ENCODE peak calls at places on chromosomes 6 and 20, in ten cellular contexts. T, X, R, B, E, N, H, P, D and J are unnamed samples.

GRCh38 chr6:22980446-22980845 is 411.1 kb downstream of the HDGFL1 start:
- DNase-seq in N (no peak), R (no peak), H (no peak), X (no peak), T (no peak), E (no peak), D (no peak), P (peak), B (peak), J (no peak)

GRCh38 chr6:29680904-29681303 is at the start of gene ZFP57:
- DNase-seq in R (no peak), H (no peak), P (no peak), N (no peak), B (no peak), X (no peak), E (no peak), D (no peak), T (no peak), J (no peak)

GRCh38 chr20:48999890-49000870 is 45.9 kb upstream of the CSE1L start:
- DNase-seq in T (no peak), D (no peak), X (no peak), P (no peak), B (no peak), R (no peak), N (no peak), H (no peak), E (no peak), J (no peak)

GRCh38 chr6:15929685-15930084 is 199.2 kb upstream of the MYLIP start:
- DNase-seq in P (no peak), D (no peak), E (no peak), H (no peak), N (no peak), X (no peak), T (no peak), R (no peak), B (no peak), J (no peak)

GRCh38 chr20:32216396-32217142 is 8.9 kb downstream of the POFUT1 start:
- DNase-seq in P (no peak), H (no peak), T (no peak), X (no peak), B (no peak), E (no peak), N (peak), D (no peak), R (no peak), J (no peak)

GRCh38 chr6:91083226-91083625 is 496.4 kb upstream of the MAP3K7 start:
- DNase-seq in D (no peak), R (no peak), B (peak), N (no peak), P (no peak), E (no peak), X (no peak), H (no peak), T (peak), J (no peak)

GRCh38 chr6:14423955-14424354 is 306.4 kb downstream of the CD83 start:
- DNase-seq in E (no peak), P (no peak), D (no peak), B (no peak), N (no peak), X (no peak), T (no peak), H (no peak), R (no peak), J (no peak)

GRCh38 chr20:37925265-37926165 is 22.6 kb downstream of the VSTM2L start:
- DNase-seq in P (no peak), D (no peak), H (no peak), B (no peak), N (no peak), X (no peak), R (no peak), T (no peak), E (no peak), J (no peak)

GRCh38 chr20:60921021-60921622 is 330.9 kb upstream of the CDH4 start:
- DNase-seq in T (no peak), H (no peak), D (no peak), N (no peak), E (no peak), X (peak), P (no peak), B (no peak), R (no peak), J (peak)

GRCh38 chr20:1944345-1945099 is 49.3 kb downstream of the SIRPA start:
- DNase-seq in E (no peak), R (no peak), D (no peak), H (no peak), T (no peak), X (no peak), N (no peak), B (no peak), P (no peak), J (no peak)

GRCh38 chr20:41392871-41393704 is 26.5 kb upstream of the EMILIN3 start:
- DNase-seq in B (no peak), H (no peak), R (no peak), N (no peak), X (peak), P (no peak), E (no peak), T (no peak), D (no peak), J (no peak)

GRCh38 chr6:121881974-121882667 is 446.7 kb downstream of the GJA1 start:
- DNase-seq in E (no peak), R (no peak), X (no peak), H (no peak), B (peak), T (peak), P (peak), N (no peak), D (no peak), J (no peak)

GRCh38 chr20:31606928-31607639 is 2.0 kb downstream of the ID1 start:
- DNase-seq in H (peak), N (no peak), B (no peak), D (no peak), P (peak), R (no peak), T (no peak), E (no peak), X (no peak), J (peak)

GRCh38 chr6:156595481-156595880 is 181.7 kb upstream of the ARID1B start:
- DNase-seq in E (no peak), T (no peak), D (no peak), H (no peak), X (no peak), R (no peak), P (no peak), N (no peak), B (no peak), J (no peak)

GRCh38 chr6:71551798-71552197 is 263.2 kb downstream of the OGFRL1 start:
- DNase-seq in P (no peak), R (no peak), H (no peak), B (no peak), D (no peak), E (no peak), N (no peak), T (no peak), X (no peak), J (no peak)

GRCh38 chr6:26179675-26180074 is 92.4 kb downstream of the HFE start:
- DNase-seq in B (no peak), E (no peak), N (no peak), X (no peak), T (no peak), R (no peak), D (no peak), H (no peak), P (no peak), J (no peak)

GRCh38 chr6:56374841-56375369 is 127.5 kb upstream of the COL21A1 start:
- DNase-seq in T (no peak), B (peak), X (no peak), R (no peak), D (no peak), H (no peak), P (peak), N (no peak), E (no peak), J (no peak)

GRCh38 chr20:60000271-60001026 is 42.2 kb downstream of the CDH26 start:
- DNase-seq in X (no peak), N (no peak), D (no peak), R (no peak), E (no peak), P (no peak), B (no peak), T (no peak), H (no peak), J (no peak)

GRCh38 chr6:125739364-125739763 is 10.1 kb upstream of the HEY2 start:
- DNase-seq in B (no peak), E (no peak), H (no peak), N (no peak), T (no peak), R (no peak), P (no peak), X (no peak), D (no peak), J (no peak)

GRCh38 chr20:25532971-25533391 is 52.4 kb downstream of the NINL start:
- DNase-seq in X (no peak), P (no peak), B (peak), R (no peak), T (no peak), H (no peak), N (no peak), D (no peak), E (no peak), J (no peak)

GRCh38 chr6:122612838-122613237 is 2.6 kb downstream of the PKIB start:
- DNase-seq in X (no peak), B (no peak), R (no peak), P (no peak), T (no peak), E (no peak), D (no peak), H (no peak), N (no peak), J (no peak)

GRCh38 chr20:57382516-57382915 is 8.7 kb upstream of the RBM38 start:
- DNase-seq in H (no peak), X (no peak), P (no peak), B (no peak), T (no peak), D (no peak), N (no peak), E (no peak), R (no peak), J (no peak)

GRCh38 chr20:2539341-2539740 is 3.0 kb downstream of the TMC2 start:
- DNase-seq in R (no peak), X (no peak), P (no peak), H (no peak), N (no peak), B (no peak), E (no peak), T (no peak), D (no peak), J (peak)

GRCh38 chr6:129490551-129491245 is 219.3 kb downstream of the ARHGAP18 start:
- DNase-seq in N (no peak), X (no peak), E (peak), P (peak), R (peak), B (peak), D (peak), H (no peak), T (peak), J (no peak)

GRCh38 chr20:35111141-35111888 is 18.7 kb upstream of the TRPC4AP start:
- DNase-seq in B (peak), T (no peak), R (no peak), P (peak), E (no peak), D (no peak), N (no peak), X (no peak), H (no peak), J (no peak)

GRCh38 chr6:106927531-106928398 is 46.8 kb downstream of the CD24 start:
- DNase-seq in H (peak), D (no peak), T (peak), X (peak), B (peak), R (no peak), E (no peak), P (no peak), N (peak), J (peak)

GRCh38 chr6:143731789-143732188 is 54.0 kb downstream of the PHACTR2 start:
- DNase-seq in N (no peak), X (no peak), T (no peak), H (no peak), P (no peak), B (no peak), D (no peak), E (no peak), R (no peak), J (no peak)

GRCh38 chr6:27076116-27076515 is 171.4 kb upstream of the PRSS16 start:
- DNase-seq in H (no peak), X (no peak), P (no peak), D (no peak), N (no peak), T (no peak), B (no peak), E (no peak), R (no peak), J (no peak)